ENCODE peak calls at places on chromosome 5, in ten cellular contexts. B is transverse colon, C is HCT116, U is sigmoid colon, E is breast epithelium, D is GM12878, A is K562, T is H1, P is SK-N-SH, F is spleen. R is an unnamed sample.

GRCh38 chr5:156191547-156191946 is 135.4 kb upstream of the SGCD start:
- DNase-seq in F (no peak), B (no peak), C (no peak), U (no peak), D (no peak), P (no peak), A (no peak), E (no peak), T (no peak), R (no peak)

GRCh38 chr5:109177227-109177626 is 232.5 kb downstream of the PJA2 start:
- DNase-seq in E (no peak), C (no peak), P (no peak), B (no peak), F (no peak), D (no peak), A (no peak), T (no peak), U (no peak), R (no peak)

GRCh38 chr5:145531038-145531734 is 304.0 kb downstream of the PRELID2 start:
- DNase-seq in P (no peak), A (no peak), C (peak; percentile 81), T (no peak), B (peak; percentile 58), E (no peak), U (no peak), F (no peak), D (no peak), R (no peak)

GRCh38 chr5:35229076-35230042 is 928 bp downstream of the PRLR start:
- DNase-seq in F (no peak), C (no peak), D (no peak), T (peak; percentile 74), P (peak; percentile 66), U (no peak), A (no peak), B (peak; percentile 62), E (no peak), R (no peak)

GRCh38 chr5:67941750-67942450 is 273.7 kb upstream of the PIK3R1 start:
- DNase-seq in P (no peak), T (no peak), U (no peak), A (no peak), D (no peak), B (no peak), E (no peak), F (no peak), C (no peak), R (no peak)

GRCh38 chr5:110104048-110104725 is 414.5 kb downstream of the MAN2A1 start:
- DNase-seq in T (no peak), D (no peak), U (no peak), A (no peak), F (no peak), B (no peak), P (no peak), E (no peak), C (no peak), R (no peak)

GRCh38 chr5:1769752-1770442 is 29.7 kb downstream of the MRPL36 start:
- DNase-seq in P (no peak), B (no peak), D (no peak), A (no peak), F (peak; percentile 45), E (no peak), T (no peak), U (peak; percentile 34), C (no peak), R (no peak)

GRCh38 chr5:132070460-132071337 is 2.9 kb upstream of the CSF2 start:
- DNase-seq in T (no peak), E (no peak), B (no peak), A (peak; percentile 69), P (no peak), D (no peak), U (no peak), C (no peak), F (peak; percentile 56), R (no peak)

GRCh38 chr5:79487251-79487650 is 26.7 kb downstream of the HOMER1 start:
- DNase-seq in F (no peak), D (no peak), E (no peak), A (no peak), C (no peak), P (no peak), B (no peak), U (no peak), T (no peak), R (no peak)

GRCh38 chr5:168341178-168341577 is 49.7 kb downstream of the WWC1 start:
- DNase-seq in D (no peak), P (no peak), B (no peak), T (no peak), C (no peak), A (no peak), U (no peak), F (peak; percentile 1), E (no peak), R (no peak)

GRCh38 chr5:13508559-13508958 is 435.9 kb downstream of the DNAH5 start:
- DNase-seq in F (no peak), D (no peak), T (no peak), A (no peak), P (no peak), U (no peak), C (no peak), E (no peak), B (no peak), R (no peak)
- H3K9me3 ChIP-seq in F (peaks cover 4% of the 10 kb centered on the region), D (no peaks in the 10 kb centered on the region), T (no peaks in the 10 kb centered on the region), A (no peaks in the 10 kb centered on the region), P (no peaks in the 10 kb centered on the region), U (no peaks in the 10 kb centered on the region), C (peaks cover 10% of the 10 kb centered on the region), E (no peaks in the 10 kb centered on the region), B (no peaks in the 10 kb centered on the region), R (no peaks in the 10 kb centered on the region)

GRCh38 chr5:95216136-95216955 is 68.5 kb downstream of the MCTP1 start:
- DNase-seq in F (no peak), B (no peak), C (no peak), D (no peak), U (no peak), A (no peak), P (no peak), T (no peak), E (no peak), R (no peak)
- TF ChIP-seq POLR2AphosphoS5 in F (no peak), B (no peak), C (no peak), D (no peak), U (no peak), A (no peak), P (no peak), T (no peak), E (no peak), R (no peak)

GRCh38 chr5:141421489-141421855 is 621 bp downstream of the PCDHGA11 start:
- DNase-seq in T (no peak), F (no peak), U (no peak), B (no peak), A (no peak), P (no peak), C (no peak), D (no peak), E (no peak), R (no peak)

GRCh38 chr5:141422742-141423291 is 2.0 kb downstream of the PCDHGA11 start:
- DNase-seq in E (no peak), D (no peak), C (no peak), A (no peak), F (no peak), B (no peak), P (no peak), T (no peak), U (no peak), R (no peak)

GRCh38 chr5:141420855-141421488 is at the start of gene PCDHGA11:
- DNase-seq in E (no peak), B (no peak), T (no peak), C (peak; percentile 4), D (peak; percentile 37), F (no peak), U (no peak), A (peak; percentile 57), P (no peak), R (no peak)

GRCh38 chr5:141413540-141414069 is 818 bp downstream of the PCDHGA10 start:
- DNase-seq in U (peak; percentile 48), E (no peak), D (no peak), P (no peak), F (no peak), C (peak; percentile 7), A (no peak), B (no peak), T (no peak), R (no peak)

DNA sequence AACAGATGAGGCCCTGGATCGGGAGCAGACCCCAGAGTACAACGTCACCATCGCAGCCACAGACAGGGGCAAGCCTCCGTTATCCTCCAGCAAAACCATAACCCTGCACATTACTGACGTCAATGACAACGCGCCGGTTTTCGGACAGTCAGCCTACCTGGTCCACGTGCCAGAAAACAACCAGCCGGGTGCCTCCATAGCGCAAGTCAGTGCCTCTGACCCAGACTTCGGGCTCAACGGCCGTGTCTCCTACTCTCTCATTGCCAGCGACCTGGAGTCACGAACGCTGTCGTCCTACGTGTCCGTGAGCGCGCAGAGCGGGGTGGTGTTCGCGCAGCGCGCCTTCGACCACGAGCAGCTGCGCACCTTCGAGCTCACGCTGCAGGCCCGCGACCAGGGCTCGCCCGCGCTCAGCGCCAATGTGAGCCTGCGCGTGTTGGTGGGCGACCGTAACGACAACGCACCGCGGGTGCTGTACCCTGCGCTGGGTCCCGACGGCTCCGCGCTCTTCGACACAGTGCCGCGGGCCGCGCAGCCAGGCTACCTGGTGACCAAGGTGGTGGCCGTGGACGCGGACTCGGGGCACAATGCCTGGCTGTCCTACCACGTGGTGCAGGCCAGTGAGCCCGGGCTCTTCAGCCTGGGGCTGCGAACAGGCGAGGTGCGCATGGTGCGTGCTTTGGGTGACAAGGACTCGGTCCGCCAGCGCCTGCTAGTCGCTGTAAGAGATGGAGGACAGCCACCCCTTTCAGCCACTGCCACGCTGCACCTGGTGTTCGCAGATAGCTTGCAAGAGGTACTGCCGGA is 1.6 kb upstream of the PCDHGA11 start:
- DNase-seq in C (no peak), F (no peak), D (no peak), T (no peak), P (no peak), A (no peak), B (no peak), U (no peak), E (no peak), R (no peak)
- H3K9me3 ChIP-seq in C (peaks cover 4% of the 10 kb centered on the region), F (peaks cover 99% of the 10 kb centered on the region), D (peaks cover 15% of the 10 kb centered on the region), T (peaks cover 38% of the 10 kb centered on the region), P (peaks cover 7% of the 10 kb centered on the region), A (peaks cover 1% of the 10 kb centered on the region), B (peaks cover 64% of the 10 kb centered on the region), U (peaks cover 73% of the 10 kb centered on the region), E (peaks cover 99% of the 10 kb centered on the region), R (peaks cover 70% of the 10 kb centered on the region)

GRCh38 chr5:54704341-54704740 is 186.8 kb downstream of the SNX18 start:
- DNase-seq in U (no peak), P (no peak), B (no peak), T (no peak), E (no peak), D (no peak), C (no peak), A (no peak), F (no peak), R (no peak)

GRCh38 chr5:54702470-54702869 is 184.9 kb downstream of the SNX18 start:
- DNase-seq in P (no peak), A (no peak), F (no peak), D (no peak), U (no peak), B (no peak), E (no peak), T (no peak), C (no peak), R (no peak)

GRCh38 chr5:54703568-54704255 is 186.2 kb downstream of the SNX18 start:
- DNase-seq in B (no peak), U (no peak), P (no peak), T (no peak), E (no peak), D (no peak), A (no peak), C (no peak), F (no peak), R (no peak)

GRCh38 chr5:54704825-54705224 is 187.3 kb downstream of the SNX18 start:
- DNase-seq in T (no peak), E (no peak), C (no peak), B (no peak), D (no peak), U (no peak), P (no peak), A (no peak), F (no peak), R (no peak)

GRCh38 chr5:54703091-54703490 is 185.5 kb downstream of the SNX18 start:
- DNase-seq in D (no peak), B (no peak), P (no peak), A (no peak), F (no peak), C (no peak), T (no peak), E (no peak), U (peak; percentile 73), R (no peak)
- TF ChIP-seq POLR2AphosphoS5 in D (no peak), B (no peak), P (no peak), A (no peak), F (no peak), C (no peak), T (no peak), E (no peak), U (no peak), R (no peak)

R was measured in suprapubic skin.